ENCODE peak calls at places on chromosomes 16 and 17, in six cellular contexts. M is fibroblast of lung; N is CD4-positive, alpha-beta T cell; G is AG04450; J is psoas muscle; T is tibial nerve. R is an unnamed sample.
A peak's percentile ranks its signal among the peaks of the same experiment; 100 is the strongest.

GRCh38 chr16:819336-819735 is 18.8 kb upstream of the GNG13 start:
- DNase-seq in M (no peak), N (no peak), G (no peak), J (no peak), T (no peak), R (no peak)

GRCh38 chr17:20922128-20922670 is 120.6 kb downstream of the USP22 start:
- DNase-seq in M (peak; percentile 65), N (no peak), G (no peak), J (peak; percentile 21), T (no peak), R (no peak)

GRCh38 chr16:65024649-65025243 is 97.1 kb downstream of the CDH11 start:
- DNase-seq in M (peak; percentile 84), N (no peak), G (no peak), J (no peak), T (no peak), R (no peak)

GRCh38 chr17:64216385-64217248 is 46.4 kb downstream of the TEX2 start:
- DNase-seq in M (peak; percentile 69), N (no peak), G (no peak), J (peak; percentile 44), T (peak; percentile 16), R (no peak)

GRCh38 chr17:60256174-60256573 is 106.4 kb downstream of the CA4 start:
- DNase-seq in M (peak; percentile 49), N (no peak), G (no peak), J (no peak), T (no peak), R (no peak)

GRCh38 chr17:74677558-74678466 is 34.9 kb downstream of the CD300LF start:
- DNase-seq in M (peak; percentile 1), N (no peak), G (no peak), J (peak; percentile 25), T (no peak), R (no peak)

GRCh38 chr17:10617120-10617505 is 40.0 kb downstream of the MYH3 start:
- DNase-seq in M (no peak), N (no peak), G (no peak), J (no peak), T (no peak), R (no peak)

GRCh38 chr16:15856901-15857778 is at the start of gene MYH11:
- DNase-seq in M (no peak), N (no peak), G (no peak), J (no peak), T (no peak), R (no peak)

GRCh38 chr17:81578038-81578441 is 25.9 kb upstream of the FAAP100 start:
- DNase-seq in M (peak; percentile 77), N (no peak), G (no peak), J (no peak), T (no peak), R (no peak)

GRCh38 chr16:12199524-12199923 is 223.0 kb downstream of the SNX29 start:
- DNase-seq in M (no peak), N (no peak), G (no peak), J (no peak), T (no peak), R (no peak)

GRCh38 chr17:77325826-77326581 is 185.2 kb downstream of the SEC14L1 start:
- DNase-seq in M (peak; percentile 24), N (no peak), G (no peak), J (no peak), T (no peak), R (no peak)

GRCh38 chr16:87499189-87499486 is 6.3 kb upstream of the ZCCHC14 start:
- DNase-seq in M (peak; percentile 86), N (no peak), G (peak; percentile 56), J (no peak), T (no peak), R (no peak)

GRCh38 chr16:4957420-4957719 is 760 bp upstream of the SEC14L5 start:
- DNase-seq in M (no peak), N (no peak), G (no peak), J (no peak), T (no peak), R (no peak)

GRCh38 chr16:70772493-70772892 is 28.5 kb downstream of the VAC14 start:
- DNase-seq in M (peak; percentile 50), N (no peak), G (no peak), J (no peak), T (no peak), R (no peak)

GRCh38 chr17:40448639-40449261 is 5.5 kb downstream of the IGFBP4 start:
- DNase-seq in M (no peak), N (no peak), G (no peak), J (no peak), T (no peak), R (no peak)

GRCh38 chr17:40448213-40448638 is 5.0 kb downstream of the IGFBP4 start:
- DNase-seq in M (no peak), N (no peak), G (no peak), J (peak; percentile 40), T (peak; percentile 43), R (no peak)

GRCh38 chr17:40451420-40451819 is 8.2 kb downstream of the IGFBP4 start:
- DNase-seq in M (peak; percentile 88), N (no peak), G (peak; percentile 84), J (peak; percentile 85), T (peak; percentile 83), R (no peak)

GRCh38 chr17:40452074-40452787 is 9.0 kb downstream of the IGFBP4 start:
- DNase-seq in M (peak; percentile 99), N (no peak), G (no peak), J (no peak), T (peak; percentile 70), R (no peak)

DNA sequence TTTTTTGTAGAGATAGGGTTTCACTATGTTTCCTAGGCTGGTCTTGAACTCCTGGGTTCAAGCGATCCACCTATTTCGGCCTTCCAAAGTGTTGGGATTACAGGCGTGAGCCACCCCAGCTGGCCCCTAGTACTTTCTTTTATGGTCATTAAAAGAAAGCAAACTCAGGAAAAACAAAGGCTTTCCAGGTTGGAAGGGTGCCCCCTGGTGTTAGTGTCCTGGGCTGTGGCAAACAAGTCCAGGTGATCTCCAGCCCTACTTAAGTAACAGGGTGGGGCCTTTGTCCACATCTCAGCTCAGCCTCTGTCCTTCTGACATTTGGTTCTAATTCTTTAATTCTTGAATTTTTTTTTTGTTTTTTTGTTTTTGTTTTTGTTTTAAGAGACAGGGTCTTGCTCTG is 6.9 kb downstream of the IGFBP4 start:
- DNase-seq in M (no peak), N (peak; percentile 10), G (no peak), J (no peak), T (peak; percentile 50), R (no peak)
- H3K27ac ChIP-seq in M (no peak overlapping the region), N (no peak overlapping the region), G (peak overlapping the region; percentile 85), J (no peak overlapping the region), T (peak overlapping the region; percentile 70), R (no peak overlapping the region)

GRCh38 chr17:19507673-19508326 is 25.9 kb upstream of the SLC47A1 start:
- DNase-seq in M (peak; percentile 85), N (peak; percentile 84), G (peak; percentile 86), J (peak; percentile 83), T (peak; percentile 99), R (peak; percentile 87)
- H3K27ac ChIP-seq in M (peak overlapping the region; percentile 51), N (peak overlapping the region; percentile 53), G (peak overlapping the region; percentile 61), J (peak overlapping the region; percentile 60), T (peak overlapping the region; percentile 96), R (peak overlapping the region; percentile 94)

GRCh38 chr17:29707212-29707571 is 84.5 kb upstream of the CORO6 start:
- DNase-seq in M (no peak), N (no peak), G (no peak), J (no peak), T (no peak), R (no peak)

GRCh38 chr17:29709861-29710849 is 87.4 kb upstream of the CORO6 start:
- DNase-seq in M (peak; percentile 13), N (no peak), G (no peak), J (no peak), T (no peak), R (no peak)

GRCh38 chr17:29706045-29706431 is 83.3 kb upstream of the CORO6 start:
- DNase-seq in M (no peak), N (no peak), G (no peak), J (no peak), T (no peak), R (no peak)

GRCh38 chr17:29710891-29711418 is 88.2 kb upstream of the CORO6 start:
- DNase-seq in M (peak; percentile 52), N (no peak), G (no peak), J (no peak), T (no peak), R (no peak)

DNA sequence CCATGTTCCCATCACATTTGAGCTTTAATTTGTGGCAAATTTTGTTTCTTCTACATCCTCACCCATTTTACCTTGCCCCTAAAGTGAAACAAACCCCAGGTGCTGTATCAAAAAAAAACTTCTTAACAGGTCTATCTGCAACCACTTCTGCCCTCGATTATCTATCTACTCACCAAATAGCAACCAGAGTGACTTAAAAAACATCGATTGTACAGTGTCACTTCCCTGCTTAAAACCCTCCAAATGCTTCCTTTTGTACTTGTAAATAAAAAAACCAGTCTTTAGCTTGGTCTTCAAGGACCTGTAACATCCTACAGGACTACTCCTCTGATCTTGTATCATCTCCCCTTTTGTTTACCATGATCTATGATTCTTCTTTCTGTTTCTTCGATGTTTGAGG is 82.6 kb upstream of the CORO6 start:
- DNase-seq in M (no peak), N (no peak), G (no peak), J (no peak), T (no peak), R (no peak)
- H3K27ac ChIP-seq in M (no peak overlapping the region), N (peak overlapping the region; percentile 81), G (no peak overlapping the region), J (peak overlapping the region; percentile 80), T (peak overlapping the region; percentile 67), R (peak overlapping the region; percentile 41)

GRCh38 chr16:10871157-10871991 is 5.6 kb upstream of the CIITA start:
- DNase-seq in M (peak; percentile 96), N (no peak), G (peak; percentile 45), J (peak; percentile 36), T (no peak), R (no peak)
- H3K27ac ChIP-seq in M (peak overlapping the region; percentile 66), N (no peak overlapping the region), G (no peak overlapping the region), J (peak overlapping the region; percentile 36), T (peak overlapping the region; percentile 47), R (no peak overlapping the region)

GRCh38 chr16:69466547-69466946 is 42.1 kb downstream of the CYB5B start:
- DNase-seq in M (no peak), N (no peak), G (no peak), J (no peak), T (no peak), R (no peak)

GRCh38 chr16:69465881-69466280 is 41.5 kb downstream of the CYB5B start:
- DNase-seq in M (no peak), N (no peak), G (no peak), J (no peak), T (no peak), R (no peak)

GRCh38 chr16:69467531-69468204 is 43.2 kb downstream of the CYB5B start:
- DNase-seq in M (no peak), N (no peak), G (no peak), J (no peak), T (no peak), R (no peak)

GRCh38 chr16:69463876-69464275 is 39.5 kb downstream of the CYB5B start:
- DNase-seq in M (no peak), N (no peak), G (no peak), J (no peak), T (no peak), R (no peak)

DNA sequence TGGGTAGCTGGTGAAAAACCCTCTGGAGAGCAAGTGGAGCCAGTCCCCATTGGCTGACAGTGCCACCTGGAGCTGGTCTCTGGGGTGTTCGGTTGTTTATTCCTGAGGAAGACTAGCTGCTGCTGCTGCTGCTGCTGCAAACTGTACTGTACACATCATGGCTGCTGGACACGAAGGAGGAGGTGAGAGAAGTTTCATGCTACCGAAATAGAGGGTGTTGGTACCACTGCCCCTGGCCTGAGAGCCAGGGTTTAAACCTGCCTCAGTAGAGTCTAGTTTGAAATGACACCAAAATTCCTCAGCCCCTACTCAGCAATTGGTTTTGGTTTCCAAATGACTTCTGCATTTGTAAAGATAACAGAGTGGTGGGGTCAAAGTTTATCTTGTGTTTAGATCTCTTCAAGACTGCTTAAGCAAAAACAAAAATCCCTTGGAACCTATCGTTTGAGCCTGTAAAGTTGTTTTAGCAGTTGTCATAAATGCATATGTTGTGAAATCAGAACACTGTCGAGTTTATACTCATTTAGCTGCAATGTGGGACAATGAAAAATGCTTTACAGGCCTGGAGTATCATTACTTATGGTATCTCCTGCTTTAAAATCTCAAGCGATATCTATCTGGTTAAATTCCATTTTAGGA is 40.8 kb downstream of the CYB5B start:
- DNase-seq in M (peak; percentile 69), N (peak; percentile 4), G (no peak), J (no peak), T (no peak), R (no peak)
- H3K27ac ChIP-seq in M (no peak overlapping the region), N (no peak overlapping the region), G (no peak overlapping the region), J (no peak overlapping the region), T (no peak overlapping the region), R (peak overlapping the region; percentile 84)